ENCODE peak calls at places on chromosomes 16 and 17, in seven cellular contexts. O is aorta; U is endodermal cell; R is left ventricle myocardium inferior; V is naive thymus-derived CD4-positive, alpha-beta T cell; T is pancreas; M is adrenal gland. B is an unnamed sample.
A peak's percentile ranks its signal among the peaks of the same experiment; 100 is the strongest.

GRCh38 chr16:48540222-48540900 is 69.6 kb downstream of the N4BP1 start:
- DNase-seq in O (no peak), U (no peak), R (no peak), V (no peak), T (no peak), M (no peak), B (no peak)

GRCh38 chr16:49788936-49789335 is 67.0 kb downstream of the ZNF423 start:
- DNase-seq in O (no peak), U (no peak), R (no peak), V (no peak), T (no peak), M (no peak), B (no peak)

GRCh38 chr17:57834146-57834741 is 15.6 kb downstream of the MRPS23 start:
- DNase-seq in O (peak; percentile 88), U (peak; percentile 88), R (peak; percentile 64), V (no peak), T (peak; percentile 69), M (peak; percentile 82), B (no peak)

GRCh38 chr16:20851601-20852000 is 45.3 kb downstream of the REXO5 start:
- DNase-seq in O (peak; percentile 86), U (no peak), R (peak; percentile 78), V (no peak), T (peak; percentile 53), M (peak; percentile 45), B (no peak)

GRCh38 chr17:2996938-2997670 is 66.3 kb downstream of the OR1D5 start:
- DNase-seq in O (peak; percentile 11), U (no peak), R (no peak), V (no peak), T (peak; percentile 70), M (no peak), B (no peak)

GRCh38 chr16:4342866-4343744 is 8.0 kb downstream of the PAM16 start:
- DNase-seq in O (peak; percentile 38), U (no peak), R (no peak), V (no peak), T (no peak), M (no peak), B (no peak)

GRCh38 chr17:35716897-35717839 is 14.3 kb upstream of the RASL10B start:
- DNase-seq in O (no peak), U (no peak), R (no peak), V (no peak), T (peak; percentile 40), M (no peak), B (no peak)

GRCh38 chr16:68972008-68972407 is 128.7 kb downstream of the TANGO6 start:
- DNase-seq in O (no peak), U (peak; percentile 88), R (no peak), V (no peak), T (no peak), M (no peak), B (no peak)

GRCh38 chr16:86982347-86982596 is 334.9 kb downstream of the C16orf95 start:
- DNase-seq in O (no peak), U (no peak), R (no peak), V (no peak), T (no peak), M (no peak), B (no peak)

GRCh38 chr16:23905027-23905426 is 69.2 kb downstream of the PRKCB start:
- DNase-seq in O (peak; percentile 66), U (peak; percentile 86), R (peak; percentile 26), V (no peak), T (no peak), M (no peak), B (no peak)

GRCh38 chr17:79045001-79045729 is 21.2 kb downstream of the C1QTNF1 start:
- DNase-seq in O (peak; percentile 44), U (no peak), R (no peak), V (no peak), T (no peak), M (no peak), B (no peak)

GRCh38 chr17:38403491-38403890 is 24.8 kb upstream of the ARHGAP23 start:
- DNase-seq in O (no peak), U (peak; percentile 77), R (no peak), V (no peak), T (no peak), M (no peak), B (no peak)

GRCh38 chr17:49969134-49969759 is at the start of gene DLX4:
- DNase-seq in O (no peak), U (peak; percentile 85), R (no peak), V (no peak), T (no peak), M (peak; percentile 40), B (peak; percentile 30)

GRCh38 chr16:79605999-79606398 is 5.5 kb upstream of the MAF start:
- DNase-seq in O (no peak), U (peak; percentile 58), R (no peak), V (no peak), T (no peak), M (no peak), B (no peak)

GRCh38 chr17:980406-981291 is 1.1 kb upstream of the NXN start:
- DNase-seq in O (peak; percentile 85), U (peak; percentile 94), R (peak; percentile 58), V (peak; percentile 91), T (peak; percentile 85), M (peak; percentile 78), B (peak; percentile 72)

GRCh38 chr17:63675607-63676539 is 24.1 kb downstream of the LIMD2 start:
- DNase-seq in O (peak; percentile 90), U (peak; percentile 71), R (peak; percentile 65), V (no peak), T (peak; percentile 89), M (peak; percentile 88), B (no peak)
- H3K27ac ChIP-seq in O (peak overlapping the region; percentile 84), U (no peak overlapping the region), R (peak overlapping the region; percentile 92), V (peak overlapping the region; percentile 1), T (peak overlapping the region; percentile 84), M (peak overlapping the region; percentile 92), B (no peak overlapping the region)

GRCh38 chr16:88535181-88535856 is 34.9 kb upstream of the ZC3H18 start:
- DNase-seq in O (peak; percentile 46), U (no peak), R (no peak), V (no peak), T (no peak), M (no peak), B (no peak)

GRCh38 chr16:88533945-88534641 is 36.1 kb upstream of the ZC3H18 start:
- DNase-seq in O (peak; percentile 79), U (peak; percentile 92), R (peak; percentile 83), V (peak; percentile 79), T (peak; percentile 27), M (peak; percentile 83), B (peak; percentile 69)

GRCh38 chr16:88533381-88533831 is 36.8 kb upstream of the ZC3H18 start:
- DNase-seq in O (no peak), U (peak; percentile 80), R (no peak), V (no peak), T (peak; percentile 17), M (no peak), B (no peak)

GRCh38 chr16:88535857-88536222 is 34.4 kb upstream of the ZC3H18 start:
- DNase-seq in O (no peak), U (no peak), R (no peak), V (no peak), T (no peak), M (no peak), B (no peak)

GRCh38 chr16:88534731-88535141 is 35.5 kb upstream of the ZC3H18 start:
- DNase-seq in O (peak; percentile 59), U (peak; percentile 76), R (peak; percentile 57), V (peak; percentile 23), T (no peak), M (no peak), B (no peak)
- H3K4me3 ChIP-seq in O (no peak overlapping the region), U (peak overlapping the region; percentile 71), R (peak overlapping the region; percentile 78), V (peak overlapping the region; percentile 33), T (no peak overlapping the region), M (no peak overlapping the region), B (peak overlapping the region; percentile 45)

GRCh38 chr17:59328534-59329095 is 2.8 kb upstream of the YPEL2 start:
- DNase-seq in O (no peak), U (no peak), R (no peak), V (no peak), T (no peak), M (no peak), B (no peak)

GRCh38 chr17:59331129-59331928 is at the start of gene YPEL2:
- DNase-seq in O (peak; percentile 98), U (peak; percentile 100), R (peak; percentile 99), V (peak; percentile 92), T (peak; percentile 96), M (peak; percentile 98), B (peak; percentile 82)

GRCh38 chr17:59327891-59328290 is 3.6 kb upstream of the YPEL2 start:
- DNase-seq in O (no peak), U (no peak), R (no peak), V (peak; percentile 65), T (no peak), M (no peak), B (no peak)

GRCh38 chr17:59330314-59330942 is 1.0 kb upstream of the YPEL2 start:
- DNase-seq in O (peak; percentile 62), U (peak; percentile 88), R (peak; percentile 42), V (no peak), T (peak; percentile 82), M (peak; percentile 70), B (no peak)

DNA sequence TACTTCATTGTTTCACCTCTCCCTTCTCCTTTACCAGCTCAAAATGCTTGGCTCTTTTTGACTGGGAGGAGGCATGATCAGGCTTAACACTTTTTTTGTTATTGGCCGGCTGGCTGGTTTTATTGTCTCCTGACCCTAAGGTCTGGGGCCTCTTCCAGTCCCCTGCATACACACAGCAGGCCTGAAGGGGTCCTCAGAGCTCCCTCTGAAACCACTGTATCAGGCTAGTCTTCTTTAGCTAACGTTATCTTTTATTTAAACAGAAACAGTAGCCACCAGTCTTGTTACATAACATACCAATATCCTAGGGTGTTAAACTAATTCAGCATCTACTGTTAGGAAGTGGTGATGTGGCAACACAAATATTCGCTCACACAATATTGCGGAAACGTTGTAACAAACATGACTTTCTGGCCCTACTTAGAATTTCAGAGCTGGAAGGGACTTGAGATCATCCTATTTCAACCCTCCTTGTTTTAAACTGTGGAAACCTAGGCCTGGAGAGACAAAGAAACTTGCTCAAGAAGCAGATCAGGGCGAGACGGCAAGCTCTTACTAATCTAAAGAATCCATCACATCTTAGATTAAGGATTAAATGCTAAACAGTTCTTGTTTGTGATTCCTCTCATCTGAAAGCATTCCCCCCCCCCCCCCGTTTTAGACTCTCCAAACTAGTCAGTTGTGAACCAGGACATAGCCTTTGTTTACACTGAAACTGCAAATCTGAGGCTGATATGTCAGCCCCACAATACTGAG is 1.7 kb upstream of the YPEL2 start:
- DNase-seq in O (peak; percentile 73), U (peak; percentile 93), R (peak; percentile 61), V (peak; percentile 62), T (peak; percentile 61), M (peak; percentile 55), B (peak; percentile 13)
- H3K4me1 ChIP-seq in O (peaks cover 12% of the 10 kb centered on the region), U (peaks cover 16% of the 10 kb centered on the region), R (peaks cover 71% of the 10 kb centered on the region), V (peaks cover 55% of the 10 kb centered on the region), T (peaks cover 37% of the 10 kb centered on the region), M (peaks cover 35% of the 10 kb centered on the region), B (peaks cover 39% of the 10 kb centered on the region)

DNA sequence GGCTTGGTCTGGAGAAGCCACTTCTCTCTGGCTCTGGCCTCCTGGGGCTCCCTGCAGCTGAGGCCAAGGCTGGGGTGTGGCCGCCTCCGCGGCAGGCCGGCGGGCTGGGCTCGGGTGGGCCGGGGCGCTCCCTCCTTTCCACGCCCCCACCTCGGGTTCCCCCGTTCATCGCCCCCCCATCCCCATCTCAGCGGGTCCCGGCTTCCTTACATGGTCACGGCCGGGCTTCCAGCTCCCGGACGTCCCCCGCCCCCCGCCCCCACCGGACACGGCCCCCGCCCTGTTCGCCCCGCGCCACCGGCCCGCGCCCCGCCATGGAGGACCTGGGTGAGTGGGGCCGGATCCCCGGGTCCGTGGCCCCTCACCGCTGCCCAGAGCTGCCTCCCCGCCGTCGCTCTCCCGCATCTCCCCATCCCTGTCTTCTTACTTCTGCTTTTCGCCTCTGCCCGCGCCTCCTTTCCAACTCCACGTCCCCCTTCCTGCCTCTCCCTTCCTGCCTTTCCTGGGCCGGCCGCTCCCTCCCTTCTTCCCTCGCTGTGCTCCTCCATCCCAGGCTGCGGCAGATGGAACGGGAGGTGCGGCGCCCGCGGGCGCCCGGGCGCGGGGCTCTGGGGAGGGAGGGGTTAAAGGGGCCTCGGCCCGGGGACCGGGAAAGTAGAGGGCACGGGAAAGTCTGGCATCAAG is at the start of gene TGFB1I1:
- DNase-seq in O (peak; percentile 88), U (peak; percentile 83), R (peak; percentile 80), V (no peak), T (no peak), M (no peak), B (no peak)
- H3K27ac ChIP-seq in O (peak within 1 kb of the TSS; percentile 78), U (peak within 1 kb of the TSS; percentile 72), R (peak within 1 kb of the TSS; percentile 96), V (no peak within 1 kb of the TSS), T (peak within 1 kb of the TSS; percentile 51), M (peak within 1 kb of the TSS; percentile 61), B (no peak within 1 kb of the TSS)